ENCODE peak calls at places on chromosomes 13 and 19, in four cellular contexts. One of them, this sample, is unnamed.

GRCh38 chr13:74026753-74027152 is 107.5 kb downstream of the KLF12 start:
- DNase-seq in GM12865: peak; percentile 93
- DNase-seq in mucosa of descending colon: peak; percentile 34
- DNase-seq in kidney epithelial cell: peak; percentile 32
- DNase-seq in this sample: no peak

GRCh38 chr13:113819731-113820715 is 43.9 kb downstream of the GAS6 start:
- DNase-seq in GM12865: no peak
- DNase-seq in mucosa of descending colon: no peak
- DNase-seq in kidney epithelial cell: no peak
- DNase-seq in this sample: no peak

GRCh38 chr19:33437351-33438015 is 64.0 kb downstream of the CEBPG start:
- DNase-seq in GM12865: no peak
- DNase-seq in mucosa of descending colon: peak; percentile 3
- DNase-seq in kidney epithelial cell: no peak
- DNase-seq in this sample: no peak

GRCh38 chr13:111627596-111627995 is 307.2 kb downstream of the TEX29 start:
- DNase-seq in GM12865: no peak
- DNase-seq in mucosa of descending colon: no peak
- DNase-seq in kidney epithelial cell: no peak
- DNase-seq in this sample: no peak

GRCh38 chr13:20305587-20305986 is 73.5 kb upstream of the GJB6 start:
- DNase-seq in GM12865: no peak
- DNase-seq in mucosa of descending colon: no peak
- DNase-seq in kidney epithelial cell: no peak
- DNase-seq in this sample: no peak

GRCh38 chr13:27952931-27953670 is 16.0 kb downstream of the CDX2 start:
- DNase-seq in GM12865: no peak
- DNase-seq in mucosa of descending colon: peak; percentile 85
- DNase-seq in kidney epithelial cell: no peak
- DNase-seq in this sample: peak; percentile 86

GRCh38 chr13:34943675-34944634 is 1.9 kb downstream of the NBEA start:
- DNase-seq in GM12865: peak; percentile 53
- DNase-seq in mucosa of descending colon: no peak
- DNase-seq in kidney epithelial cell: no peak
- DNase-seq in this sample: no peak

GRCh38 chr13:60936281-60936680 is 479.4 kb downstream of the PCDH20 start:
- DNase-seq in GM12865: no peak
- DNase-seq in mucosa of descending colon: no peak
- DNase-seq in kidney epithelial cell: no peak
- DNase-seq in this sample: no peak

GRCh38 chr13:90760639-90761038 is 586.8 kb upstream of the MIR17HG start:
- DNase-seq in GM12865: no peak
- DNase-seq in mucosa of descending colon: no peak
- DNase-seq in kidney epithelial cell: no peak
- DNase-seq in this sample: no peak

GRCh38 chr13:27619711-27620376 is 485 bp downstream of the LNX2 start:
- DNase-seq in GM12865: peak; percentile 62
- DNase-seq in mucosa of descending colon: no peak
- DNase-seq in kidney epithelial cell: no peak
- DNase-seq in this sample: peak; percentile 56

GRCh38 chr13:110712081-110712848 is 1.2 kb upstream of the ING1 start:
- DNase-seq in GM12865: peak; percentile 96
- DNase-seq in mucosa of descending colon: peak; percentile 92
- DNase-seq in kidney epithelial cell: no peak
- DNase-seq in this sample: peak; percentile 82

GRCh38 chr13:63107163-63107935 is 1691.7 kb upstream of the PCDH20 start:
- DNase-seq in GM12865: no peak
- DNase-seq in mucosa of descending colon: no peak
- DNase-seq in kidney epithelial cell: peak; percentile 12
- DNase-seq in this sample: no peak

GRCh38 chr13:52450012-52450792 is at the start of gene VPS36:
- DNase-seq in GM12865: peak; percentile 97
- DNase-seq in mucosa of descending colon: peak; percentile 98
- DNase-seq in kidney epithelial cell: peak; percentile 54
- DNase-seq in this sample: peak; percentile 96

GRCh38 chr13:107867701-107868661 is 347.4 kb downstream of the LIG4 start:
- DNase-seq in GM12865: no peak
- DNase-seq in mucosa of descending colon: no peak
- DNase-seq in kidney epithelial cell: no peak
- DNase-seq in this sample: peak; percentile 77

GRCh38 chr19:21133633-21134032 is 8.2 kb upstream of the ZNF431 start:
- DNase-seq in GM12865: no peak
- DNase-seq in mucosa of descending colon: no peak
- DNase-seq in kidney epithelial cell: no peak
- DNase-seq in this sample: no peak

GRCh38 chr13:70874646-70875045 is 766.4 kb upstream of the KLHL1 start:
- DNase-seq in GM12865: no peak
- DNase-seq in mucosa of descending colon: no peak
- DNase-seq in kidney epithelial cell: no peak
- DNase-seq in this sample: no peak

GRCh38 chr13:75621147-75621546 is 15.0 kb upstream of the LMO7 start:
- DNase-seq in GM12865: no peak
- DNase-seq in mucosa of descending colon: no peak
- DNase-seq in kidney epithelial cell: no peak
- DNase-seq in this sample: no peak

GRCh38 chr19:55703790-55704215 is 28.8 kb downstream of the EPN1 start:
- DNase-seq in GM12865: no peak
- DNase-seq in mucosa of descending colon: peak; percentile 79
- DNase-seq in kidney epithelial cell: no peak
- DNase-seq in this sample: peak; percentile 89

GRCh38 chr13:27918041-27918917 is 1.5 kb upstream of the PDX1 start:
- DNase-seq in GM12865: no peak
- DNase-seq in mucosa of descending colon: peak; percentile 22
- DNase-seq in kidney epithelial cell: no peak
- DNase-seq in this sample: peak; percentile 57

GRCh38 chr19:2422951-2423880 is 4.2 kb downstream of the TIMM13 start:
- DNase-seq in GM12865: peak; percentile 2
- DNase-seq in mucosa of descending colon: no peak
- DNase-seq in kidney epithelial cell: no peak
- DNase-seq in this sample: peak; percentile 86

GRCh38 chr13:38697197-38697596 is 10.3 kb downstream of the FREM2 start:
- DNase-seq in GM12865: no peak
- DNase-seq in mucosa of descending colon: no peak
- DNase-seq in kidney epithelial cell: no peak
- DNase-seq in this sample: no peak

GRCh38 chr13:38697628-38698333 is 10.9 kb downstream of the FREM2 start:
- DNase-seq in GM12865: no peak
- DNase-seq in mucosa of descending colon: no peak
- DNase-seq in kidney epithelial cell: no peak
- DNase-seq in this sample: no peak

GRCh38 chr13:38693168-38693567 is 6.3 kb downstream of the FREM2 start:
- DNase-seq in GM12865: no peak
- DNase-seq in mucosa of descending colon: no peak
- DNase-seq in kidney epithelial cell: no peak
- DNase-seq in this sample: no peak

GRCh38 chr13:38690231-38690630 is 3.4 kb downstream of the FREM2 start:
- DNase-seq in GM12865: no peak
- DNase-seq in mucosa of descending colon: no peak
- DNase-seq in kidney epithelial cell: no peak
- DNase-seq in this sample: no peak

GRCh38 chr13:38693641-38694040 is 6.8 kb downstream of the FREM2 start:
- DNase-seq in GM12865: no peak
- DNase-seq in mucosa of descending colon: no peak
- DNase-seq in kidney epithelial cell: no peak
- DNase-seq in this sample: no peak
- H3K4me3 ChIP-seq in GM12865: no peak overlapping the region
- H3K4me3 ChIP-seq in mucosa of descending colon: no peak overlapping the region
- H3K4me3 ChIP-seq in kidney epithelial cell: no peak overlapping the region
- H3K4me3 ChIP-seq in this sample: no peak overlapping the region

DNA sequence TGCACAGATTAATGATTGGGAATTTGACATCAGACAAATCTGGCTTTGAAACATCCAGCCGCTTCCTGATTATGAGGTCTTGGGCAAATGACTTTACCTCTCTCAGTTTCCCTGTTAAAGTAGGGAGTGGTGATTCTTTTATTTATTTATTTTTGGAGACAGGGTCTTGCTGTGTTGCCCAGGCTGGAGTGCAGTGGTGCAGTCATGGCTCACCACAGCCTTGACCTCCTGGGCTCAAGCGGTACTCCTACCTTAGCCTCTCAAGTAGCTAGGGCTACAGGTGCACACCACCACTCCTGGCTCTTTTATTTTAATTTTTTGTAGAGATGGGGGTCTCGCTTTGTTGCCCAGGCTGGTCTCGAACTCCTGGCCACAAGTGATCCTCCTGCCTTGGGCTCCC is 2.7 kb downstream of the PSMD8 start:
- DNase-seq in GM12865: no peak
- DNase-seq in mucosa of descending colon: no peak
- DNase-seq in kidney epithelial cell: no peak
- DNase-seq in this sample: no peak
- H3K4me3 ChIP-seq in GM12865: no peak overlapping the region
- H3K4me3 ChIP-seq in mucosa of descending colon: no peak overlapping the region
- H3K4me3 ChIP-seq in kidney epithelial cell: no peak overlapping the region
- H3K4me3 ChIP-seq in this sample: no peak overlapping the region

GRCh38 chr19:45045671-45046353 is 7.0 kb downstream of the CLASRP start:
- DNase-seq in GM12865: no peak
- DNase-seq in mucosa of descending colon: no peak
- DNase-seq in kidney epithelial cell: no peak
- DNase-seq in this sample: no peak
- H3K4me3 ChIP-seq in GM12865: no peak overlapping the region
- H3K4me3 ChIP-seq in mucosa of descending colon: no peak overlapping the region
- H3K4me3 ChIP-seq in kidney epithelial cell: no peak overlapping the region
- H3K4me3 ChIP-seq in this sample: no peak overlapping the region

DNA sequence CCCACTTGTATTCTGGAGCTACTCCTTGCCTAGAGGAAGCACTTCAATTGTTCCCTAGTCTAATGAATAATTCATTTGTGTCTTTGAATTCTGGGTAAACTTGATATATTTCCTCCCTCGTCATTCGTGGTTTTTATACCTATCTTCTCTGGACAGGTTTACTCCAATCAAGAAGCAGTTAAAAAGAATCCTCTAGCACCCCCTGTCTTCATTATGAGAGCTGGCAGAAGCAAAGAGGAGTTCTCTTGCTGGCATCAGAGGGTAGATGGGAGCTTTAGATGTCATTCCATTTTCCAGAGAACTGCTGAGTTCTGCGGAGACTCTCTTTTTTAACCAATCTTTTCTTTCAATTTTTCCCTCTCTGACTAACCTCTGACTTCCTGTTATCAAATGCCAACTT is 627.7 kb downstream of the FGF9 start:
- DNase-seq in GM12865: no peak
- DNase-seq in mucosa of descending colon: no peak
- DNase-seq in kidney epithelial cell: no peak
- DNase-seq in this sample: no peak
- H3K4me3 ChIP-seq in GM12865: no peak overlapping the region
- H3K4me3 ChIP-seq in mucosa of descending colon: no peak overlapping the region
- H3K4me3 ChIP-seq in kidney epithelial cell: no peak overlapping the region
- H3K4me3 ChIP-seq in this sample: no peak overlapping the region

GRCh38 chr13:95689582-95689926 is 12.6 kb downstream of the DNAJC3 start:
- DNase-seq in GM12865: no peak
- DNase-seq in mucosa of descending colon: no peak
- DNase-seq in kidney epithelial cell: no peak
- DNase-seq in this sample: no peak
- H3K4me3 ChIP-seq in GM12865: no peak overlapping the region
- H3K4me3 ChIP-seq in mucosa of descending colon: no peak overlapping the region
- H3K4me3 ChIP-seq in kidney epithelial cell: no peak overlapping the region
- H3K4me3 ChIP-seq in this sample: no peak overlapping the region

DNA sequence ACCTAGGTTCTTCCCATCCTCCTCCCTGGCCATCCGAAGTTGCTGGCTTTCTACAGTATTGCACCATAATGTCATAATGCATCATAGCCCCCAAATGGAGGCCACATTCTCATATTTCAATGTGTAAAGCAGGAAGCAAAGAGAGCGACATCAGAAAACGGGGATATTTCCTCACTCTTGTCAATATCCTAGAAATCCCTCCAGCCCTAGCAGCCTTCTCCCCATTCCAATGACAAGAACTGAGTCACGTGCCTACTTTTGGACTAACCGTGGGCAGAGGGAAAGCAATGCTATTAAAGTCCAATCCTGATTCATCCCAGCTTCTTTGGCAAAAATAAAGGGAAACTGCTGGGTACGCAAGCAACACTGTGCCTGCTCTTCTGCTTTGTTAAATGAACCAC is 4.3 kb upstream of the RAP2A start:
- DNase-seq in GM12865: no peak
- DNase-seq in mucosa of descending colon: no peak
- DNase-seq in kidney epithelial cell: no peak
- DNase-seq in this sample: no peak
- H3K4me3 ChIP-seq in GM12865: no peak overlapping the region
- H3K4me3 ChIP-seq in mucosa of descending colon: no peak overlapping the region
- H3K4me3 ChIP-seq in kidney epithelial cell: no peak overlapping the region
- H3K4me3 ChIP-seq in this sample: no peak overlapping the region

GRCh38 chr19:676343-677105 is at the start of gene FSTL3:
- DNase-seq in GM12865: no peak
- DNase-seq in mucosa of descending colon: peak; percentile 57
- DNase-seq in kidney epithelial cell: no peak
- DNase-seq in this sample: no peak
- H3K4me3 ChIP-seq in GM12865: no peak within 1 kb of the TSS
- H3K4me3 ChIP-seq in mucosa of descending colon: no peak within 1 kb of the TSS
- H3K4me3 ChIP-seq in kidney epithelial cell: peak within 1 kb of the TSS; percentile 60
- H3K4me3 ChIP-seq in this sample: peak within 1 kb of the TSS; percentile 24

DNA sequence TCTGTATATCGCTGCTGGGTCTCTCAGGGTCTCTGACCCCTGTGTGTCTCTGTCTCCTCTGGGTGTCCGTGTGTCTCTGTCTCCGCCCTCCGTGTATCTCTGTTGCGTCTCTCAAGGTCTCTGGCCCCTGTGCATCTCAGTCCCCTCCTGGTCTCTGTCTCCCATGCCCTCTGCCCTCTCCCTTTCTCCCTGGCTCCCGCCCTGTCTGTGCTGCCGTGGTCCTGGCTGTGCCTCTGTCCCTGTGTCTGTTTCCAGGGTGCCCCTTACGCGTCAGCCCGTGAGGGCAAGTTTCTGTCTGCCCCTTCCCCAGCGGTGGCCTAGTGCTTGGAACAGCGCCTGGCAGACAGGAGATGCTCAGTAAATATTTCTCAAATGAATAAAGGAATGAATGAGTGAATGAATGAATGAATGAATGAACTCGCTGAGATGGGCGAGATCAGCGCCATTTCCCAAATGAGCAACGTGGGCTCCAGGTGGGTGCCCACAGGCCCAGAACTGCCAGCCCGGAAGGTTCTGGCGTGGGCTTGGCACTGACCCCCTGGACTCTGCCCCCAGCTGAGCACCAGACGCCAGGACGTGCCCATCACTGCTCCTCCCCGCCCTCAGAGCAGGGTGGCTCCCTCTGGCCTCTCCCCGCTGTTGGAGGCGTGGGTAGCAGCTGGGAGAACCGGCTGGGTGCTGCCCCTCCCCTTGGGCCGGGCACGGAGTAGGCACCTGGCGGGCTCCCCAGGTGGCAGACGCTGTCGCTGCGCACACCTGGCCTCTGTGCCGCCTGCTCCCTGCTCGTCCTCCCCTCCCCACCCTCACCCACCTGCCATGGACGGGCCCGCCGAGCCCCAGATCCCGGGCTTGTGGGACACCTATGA is at the start of gene SULT2B1:
- DNase-seq in GM12865: no peak
- DNase-seq in mucosa of descending colon: peak; percentile 92
- DNase-seq in kidney epithelial cell: no peak
- DNase-seq in this sample: peak; percentile 81
- H3K4me3 ChIP-seq in GM12865: no peak within 1 kb of the TSS
- H3K4me3 ChIP-seq in mucosa of descending colon: no peak within 1 kb of the TSS
- H3K4me3 ChIP-seq in kidney epithelial cell: no peak within 1 kb of the TSS
- H3K4me3 ChIP-seq in this sample: no peak within 1 kb of the TSS

This sample was measured in pancreas.